ENCODE peak calls at places on chromosomes 1 and 21, in six cellular contexts. Q, W, V, D, O and Y are unnamed samples. For H3K36me3, the result is how much of the 10 kb centered on the place peaks cover.

GRCh38 chr1:7267493-7267892 is 482.2 kb downstream of the CAMTA1 start:
- DNase-seq in D (peak), O (peak), V (no peak), W (no peak), Q (no peak), Y (no peak)

GRCh38 chr21:45982758-45983731 is 1.5 kb downstream of the COL6A1 start:
- DNase-seq in W (no peak), V (no peak), Q (no peak), D (peak), O (no peak), Y (no peak)

GRCh38 chr1:17617787-17618557 is 78.5 kb downstream of the ARHGEF10L start:
- DNase-seq in Q (no peak), V (no peak), W (no peak), D (no peak), O (no peak), Y (no peak)

GRCh38 chr1:37890378-37891014 is 31.1 kb upstream of the MTF1 start:
- DNase-seq in D (no peak), W (peak), O (peak), Q (peak), V (peak), Y (peak)

GRCh38 chr1:229029644-229030235 is 241.2 kb upstream of the RAB4A start:
- DNase-seq in D (no peak), V (no peak), W (no peak), O (no peak), Q (no peak), Y (no peak)

GRCh38 chr1:27525296-27526271 is 35.6 kb upstream of the WASF2 start:
- DNase-seq in D (peak), W (peak), Q (peak), O (no peak), V (no peak), Y (peak)

GRCh38 chr1:55127827-55128343 is 87.3 kb downstream of the USP24 start:
- DNase-seq in V (no peak), O (no peak), Q (peak), D (no peak), W (no peak), Y (no peak)

GRCh38 chr1:183244466-183244865 is 58.4 kb downstream of the LAMC2 start:
- DNase-seq in O (no peak), Q (no peak), V (no peak), D (no peak), W (no peak), Y (no peak)

GRCh38 chr21:42059141-42059540 is 12.0 kb upstream of the UMODL1 start:
- DNase-seq in V (no peak), Q (no peak), O (no peak), D (no peak), W (no peak), Y (no peak)

GRCh38 chr1:186304982-186305949 is 69.8 kb downstream of the TPR start:
- DNase-seq in V (peak), O (peak), D (no peak), Q (no peak), W (peak), Y (peak)

GRCh38 chr1:84122780-84123382 is 21.2 kb upstream of the PRKACB start:
- DNase-seq in W (peak), Q (no peak), O (peak), V (no peak), D (no peak), Y (peak)

GRCh38 chr1:173426057-173426456 is 51.1 kb upstream of the PRDX6 start:
- DNase-seq in W (no peak), V (no peak), Q (no peak), O (no peak), D (peak), Y (no peak)

GRCh38 chr1:101027194-101027772 is 1.7 kb upstream of the DPH5 start:
- DNase-seq in Q (no peak), W (no peak), V (no peak), O (no peak), D (no peak), Y (no peak)

GRCh38 chr1:11712285-11712684 is 20.8 kb downstream of the DRAXIN start:
- DNase-seq in W (no peak), D (no peak), Q (no peak), V (no peak), O (no peak), Y (no peak)

GRCh38 chr1:112505878-112506277 is 2.9 kb upstream of the WNT2B start:
- DNase-seq in O (no peak), D (no peak), V (no peak), W (no peak), Q (no peak), Y (no peak)

GRCh38 chr1:46179138-46180081 is 3.1 kb upstream of the P3R3URF start:
- DNase-seq in V (peak), D (peak), W (peak), O (peak), Q (no peak), Y (peak)

GRCh38 chr21:38531610-38532009 is 33.3 kb upstream of the ERG start:
- DNase-seq in Q (no peak), O (no peak), W (no peak), V (no peak), D (no peak), Y (no peak)

GRCh38 chr1:116983678-116984077 is 17.9 kb upstream of the CD101 start:
- DNase-seq in O (no peak), D (no peak), Q (no peak), V (no peak), W (no peak), Y (no peak)

GRCh38 chr1:6358144-6358624 is 35.4 kb downstream of the ACOT7 start:
- DNase-seq in D (no peak), O (no peak), Q (no peak), W (no peak), V (no peak), Y (no peak)

GRCh38 chr1:243407284-243408018 is 151.6 kb downstream of the SDCCAG8 start:
- DNase-seq in Q (no peak), V (no peak), W (no peak), O (no peak), D (no peak), Y (no peak)

GRCh38 chr1:31811605-31812004 is 4.2 kb downstream of the SPOCD1 start:
- DNase-seq in D (no peak), Q (no peak), O (peak), V (no peak), W (peak), Y (peak)

GRCh38 chr1:30533796-30534550 is 189.4 kb downstream of the MATN1 start:
- DNase-seq in Q (no peak), V (no peak), W (no peak), O (no peak), D (no peak), Y (no peak)

GRCh38 chr1:226001852-226002666 is 2.9 kb upstream of the SDE2 start:
- DNase-seq in D (no peak), O (peak), V (no peak), Q (no peak), W (peak), Y (no peak)

GRCh38 chr1:45542591-45542990 is 8.0 kb upstream of the AKR1A1 start:
- DNase-seq in Q (no peak), V (no peak), D (no peak), W (peak), O (peak), Y (no peak)

GRCh38 chr1:148160421-148161251 is 8.6 kb upstream of the NBPF11 start:
- DNase-seq in V (no peak), D (no peak), O (no peak), Q (no peak), W (peak), Y (no peak)

GRCh38 chr1:245671966-245672767 is 517.4 kb downstream of the KIF26B start:
- DNase-seq in O (no peak), W (no peak), Q (no peak), D (no peak), V (no peak), Y (no peak)

GRCh38 chr1:101309334-101310221 is 72.8 kb downstream of the S1PR1 start:
- DNase-seq in V (no peak), Q (no peak), O (peak), D (peak), W (peak), Y (peak)

GRCh38 chr1:215044151-215044550 is 38.4 kb upstream of the KCNK2 start:
- DNase-seq in Q (no peak), D (no peak), W (no peak), O (no peak), V (no peak), Y (no peak)

GRCh38 chr1:97017895-97018294 is 296.3 kb downstream of the PTBP2 start:
- DNase-seq in W (no peak), Q (no peak), O (peak), V (no peak), D (no peak), Y (peak)

GRCh38 chr1:245679796-245680195 is 525.0 kb downstream of the KIF26B start:
- DNase-seq in V (no peak), W (no peak), Q (no peak), D (no peak), O (no peak), Y (no peak)

GRCh38 chr1:65323246-65323645 is 13.9 kb downstream of the DNAJC6 start:
- DNase-seq in V (no peak), O (no peak), W (no peak), D (no peak), Q (no peak), Y (no peak)

GRCh38 chr1:19628879-19629278 is 15.2 kb upstream of the NBL1 start:
- DNase-seq in Q (no peak), V (no peak), D (no peak), O (no peak), W (no peak), Y (no peak)

GRCh38 chr1:202664083-202664482 is 46.2 kb downstream of the SYT2 start:
- DNase-seq in O (no peak), V (no peak), Q (no peak), D (no peak), W (no peak), Y (no peak)

GRCh38 chr1:43541721-43542401 is 11.2 kb downstream of the PTPRF start:
- DNase-seq in V (no peak), Q (no peak), O (peak), W (no peak), D (no peak), Y (no peak)

GRCh38 chr21:19468981-19469715 is 1065.6 kb upstream of the TMPRSS15 start:
- DNase-seq in V (no peak), D (no peak), W (no peak), O (no peak), Q (no peak), Y (no peak)

GRCh38 chr1:157994081-157994581 is 686 bp downstream of the KIRREL1 start:
- DNase-seq in W (no peak), O (no peak), D (no peak), Q (no peak), V (no peak), Y (no peak)

GRCh38 chr1:1598720-1599029 is 1.3 kb downstream of the FNDC10 start:
- DNase-seq in D (no peak), W (no peak), O (no peak), Q (no peak), V (no peak), Y (no peak)

GRCh38 chr1:1596493-1597274 is 3.3 kb downstream of the FNDC10 start:
- DNase-seq in O (no peak), W (peak), Q (no peak), V (no peak), D (no peak), Y (no peak)

GRCh38 chr1:1599030-1599916 is 662 bp downstream of the FNDC10 start:
- DNase-seq in W (peak), Q (no peak), V (no peak), O (no peak), D (peak), Y (no peak)

GRCh38 chr1:1597275-1597930 is 2.5 kb downstream of the FNDC10 start:
- DNase-seq in D (peak), W (peak), V (no peak), Q (no peak), O (no peak), Y (no peak)

DNA sequence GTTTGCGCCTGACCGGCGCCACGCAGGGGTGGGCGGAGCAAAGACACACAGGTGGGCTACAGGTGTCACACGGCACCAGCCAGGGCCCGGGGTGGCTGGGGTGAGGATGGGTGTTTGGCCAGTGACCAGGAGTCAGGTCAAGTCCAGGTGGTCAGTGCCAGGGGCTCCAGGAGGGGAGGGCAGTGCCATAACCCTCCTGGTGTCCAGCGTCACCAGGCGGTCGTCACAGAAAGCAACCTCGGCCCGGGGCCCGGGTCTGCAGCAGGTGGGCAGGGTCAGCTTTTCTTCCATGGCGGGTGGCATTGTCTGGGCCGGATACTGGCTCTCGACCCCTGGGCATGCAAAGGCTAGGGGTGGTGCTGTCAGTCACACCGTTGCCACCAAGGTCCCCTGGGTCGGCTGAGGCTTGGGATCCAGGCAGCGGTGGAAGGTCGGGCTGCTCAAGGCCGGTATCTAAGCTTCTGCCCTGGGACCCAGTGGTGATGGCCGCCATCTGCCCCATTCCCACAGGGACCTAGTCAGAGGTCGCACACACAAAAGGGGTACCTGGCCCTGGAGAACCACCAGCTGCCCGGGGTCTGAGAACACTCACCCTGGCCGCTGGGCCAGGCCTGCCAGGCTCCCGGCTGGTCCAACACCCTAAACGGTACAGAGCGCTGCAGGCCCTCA is 1.8 kb downstream of the FNDC10 start:
- DNase-seq in Q (no peak), V (no peak), W (no peak), O (no peak), D (no peak), Y (no peak)
- TF ChIP-seq ZNF274 in Q (no peak), V (no peak), W (no peak), O (no peak), D (no peak), Y (no peak)

GRCh38 chr1:2395245-2395644 is 3.6 kb downstream of the RER1 start:
- DNase-seq in V (no peak), O (no peak), Q (no peak), D (no peak), W (peak), Y (no peak)
- H3K36me3 ChIP-seq in V (under half), O (under half), Q (under half), D (under half), W (half or more), Y (half or more)

DNA sequence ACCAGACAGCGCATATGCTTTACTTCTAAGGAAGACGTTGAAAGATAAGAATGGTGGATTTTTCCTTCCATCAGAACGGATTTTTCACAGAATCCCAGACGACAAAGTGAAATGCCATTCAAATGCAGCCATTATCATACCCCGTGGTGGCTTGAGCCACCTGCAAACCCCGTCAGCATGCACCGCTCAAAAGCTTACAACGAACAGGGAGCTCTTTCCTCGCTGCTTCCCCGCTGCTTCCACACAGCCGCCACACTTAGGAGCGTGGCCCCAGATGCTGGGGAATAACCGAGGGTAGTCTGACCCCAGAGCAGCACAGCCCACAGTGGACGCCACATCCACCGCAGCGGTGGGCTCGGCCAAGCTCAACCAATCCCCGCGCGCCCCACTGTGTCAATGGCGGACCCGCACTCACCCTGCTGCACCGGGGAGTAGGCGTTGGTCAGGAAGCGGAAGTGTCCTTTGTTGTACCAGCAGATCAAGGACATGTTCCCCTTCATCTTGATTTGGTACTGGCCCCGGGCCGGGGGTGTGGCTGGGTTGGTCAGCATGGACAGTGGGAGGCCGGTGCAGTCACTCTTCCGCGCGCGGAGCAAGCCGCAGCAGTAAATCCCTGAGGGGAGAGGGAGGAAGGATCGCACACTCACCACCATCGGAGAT is 93.6 kb downstream of the PGBD5 start:
- DNase-seq in O (no peak), W (peak), V (no peak), Q (no peak), D (peak), Y (no peak)
- TF ChIP-seq ZNF274 in O (no peak), W (no peak), V (no peak), Q (no peak), D (no peak), Y (no peak)

GRCh38 chr1:8646189-8646588 is 171.3 kb downstream of the RERE start:
- DNase-seq in O (no peak), D (no peak), V (no peak), W (no peak), Q (no peak), Y (no peak)

GRCh38 chr1:8643542-8644536 is 173.6 kb downstream of the RERE start:
- DNase-seq in D (no peak), O (peak), V (no peak), Q (peak), W (no peak), Y (no peak)

GRCh38 chr1:8639165-8639564 is 178.3 kb downstream of the RERE start:
- DNase-seq in Q (no peak), W (no peak), D (no peak), O (no peak), V (no peak), Y (no peak)

GRCh38 chr1:8641317-8641997 is 176.0 kb downstream of the RERE start:
- DNase-seq in W (no peak), Q (no peak), O (no peak), D (no peak), V (no peak), Y (no peak)

DNA sequence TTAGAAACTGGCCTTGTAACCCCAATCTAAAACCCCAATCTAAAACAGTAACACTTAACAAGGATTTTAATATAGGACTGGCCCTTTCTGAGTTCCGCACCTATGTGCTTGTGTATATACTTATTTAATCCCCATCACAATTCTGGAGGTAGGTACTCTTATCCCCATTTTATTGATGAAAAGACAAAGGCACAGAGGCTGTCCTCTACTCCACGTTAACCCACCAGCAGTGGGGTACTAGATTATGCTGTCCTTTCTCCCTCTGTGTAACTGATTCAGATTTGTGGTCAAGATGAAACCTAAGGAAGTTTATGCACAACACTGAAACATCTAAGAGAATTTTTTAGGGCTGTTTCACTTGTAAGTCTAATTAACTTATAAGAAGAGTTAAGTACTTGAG is 175.3 kb downstream of the RERE start:
- DNase-seq in O (no peak), W (no peak), D (no peak), Q (no peak), V (no peak), Y (no peak)
- H3K36me3 ChIP-seq in O (under half), W (under half), D (under half), Q (under half), V (under half), Y (under half)

DNA sequence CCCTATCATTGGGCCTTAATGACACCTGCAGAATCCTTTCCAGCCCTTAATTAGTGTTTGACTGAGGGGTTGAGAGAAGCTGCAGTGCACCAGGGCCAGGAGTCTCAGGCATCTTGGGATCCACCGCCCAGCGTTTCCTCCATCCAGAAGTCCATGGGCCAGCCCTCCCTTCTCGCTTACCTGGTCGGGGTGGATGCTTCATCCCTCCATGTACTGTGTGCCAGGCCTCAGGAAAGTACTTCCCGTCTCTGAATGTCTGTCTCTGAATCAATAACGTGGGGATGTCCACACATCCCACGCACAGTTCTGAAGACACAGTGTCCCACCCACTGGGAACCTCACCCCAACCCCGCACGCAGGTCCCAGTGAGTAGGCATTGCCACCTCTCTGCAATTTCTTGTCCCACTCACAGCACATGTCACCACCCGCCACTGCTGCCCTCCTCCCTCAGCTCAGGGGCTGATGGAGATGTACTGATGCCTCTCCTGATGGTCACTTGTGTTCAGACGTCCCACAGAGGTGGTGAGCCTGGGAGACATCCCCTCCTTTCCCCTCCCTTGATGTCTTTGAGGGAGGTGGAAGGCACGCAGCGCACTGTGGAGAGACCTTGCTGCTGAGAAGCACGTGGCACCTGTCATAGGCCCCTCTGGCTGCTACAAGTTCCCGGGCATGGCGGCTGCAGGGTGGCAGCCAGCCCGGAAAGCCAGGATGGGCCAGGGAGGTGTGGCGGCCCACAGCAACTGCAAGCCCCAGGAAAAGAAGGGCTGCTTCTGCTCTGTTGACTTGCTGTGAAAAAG is 29.5 kb upstream of the PRSS38 start:
- DNase-seq in D (peak), Q (no peak), V (no peak), O (no peak), W (no peak), Y (no peak)
- TF ChIP-seq ZNF274 in D (no peak), Q (no peak), V (no peak), O (no peak), W (no peak), Y (no peak)

GRCh38 chr1:114114751-114115104 is 38.9 kb downstream of the SYT6 start:
- DNase-seq in D (no peak), W (no peak), V (no peak), O (no peak), Q (no peak), Y (no peak)
- H3K36me3 ChIP-seq in D (under half), W (under half), V (under half), O (under half), Q (under half), Y (under half)

GRCh38 chr1:92877792-92878191 is 46.0 kb downstream of the RPL5 start:
- DNase-seq in D (no peak), O (no peak), Q (no peak), W (no peak), V (no peak), Y (no peak)
- TF ChIP-seq ZNF274 in D (no peak), O (no peak), Q (no peak), W (no peak), V (no peak), Y (no peak)

GRCh38 chr1:145961425-145962156 is 2.8 kb downstream of the ANKRD34A start:
- DNase-seq in Q (no peak), O (no peak), D (peak), V (no peak), W (peak), Y (no peak)
- H3K36me3 ChIP-seq in Q (under half), O (under half), D (under half), V (under half), W (under half), Y (under half)